ENCODE peak calls at places on chromosome 16, in seven cellular contexts. W is ovary, S is cardiac muscle cell, Q is tibial nerve, V is endothelial cell of umbilical vein, C is esophagus squamous epithelium, G is psoas muscle. Z is an unnamed sample.

GRCh38 chr16:3047387-3047720 is 993 bp downstream of the MMP25 start:
- DNase-seq in W (no peak), G (no peak), S (no peak), C (no peak), Q (no peak), V (no peak), Z (no peak)

GRCh38 chr16:12767897-12768296 is 35.8 kb downstream of the CPPED1 start:
- DNase-seq in Q (no peak), G (no peak), W (no peak), C (no peak), S (peak), V (peak), Z (no peak)

GRCh38 chr16:4192206-4192605 is 49.7 kb downstream of the SRL start:
- DNase-seq in G (no peak), S (no peak), Q (no peak), W (no peak), V (no peak), C (no peak), Z (no peak)

GRCh38 chr16:2529061-2529931 is 1.9 kb downstream of the CEMP1 start:
- DNase-seq in G (peak), V (no peak), S (no peak), W (no peak), Q (no peak), C (no peak), Z (peak)

GRCh38 chr16:23508589-23509440 is 1.5 kb downstream of the GGA2 start:
- DNase-seq in G (no peak), V (peak), C (no peak), S (peak), Q (no peak), W (no peak), Z (no peak)

GRCh38 chr16:17828012-17828411 is 357.3 kb upstream of the XYLT1 start:
- DNase-seq in S (peak), C (no peak), W (no peak), Q (no peak), V (no peak), G (no peak), Z (no peak)

GRCh38 chr16:17275076-17275732 is 195.6 kb downstream of the XYLT1 start:
- DNase-seq in G (no peak), C (no peak), S (no peak), V (no peak), Q (no peak), W (no peak), Z (no peak)

GRCh38 chr16:17457997-17458396 is 12.8 kb downstream of the XYLT1 start:
- DNase-seq in V (no peak), S (no peak), G (no peak), Q (no peak), C (no peak), W (no peak), Z (no peak)

GRCh38 chr16:8721693-8722348 is 47.4 kb downstream of the ABAT start:
- DNase-seq in V (no peak), S (no peak), G (no peak), Q (no peak), C (no peak), W (no peak), Z (no peak)

GRCh38 chr16:79997257-79997656 is 396.7 kb upstream of the MAF start:
- DNase-seq in S (peak), V (peak), Q (no peak), W (no peak), C (no peak), G (no peak), Z (no peak)

GRCh38 chr16:23962001-23962400 is 126.2 kb downstream of the PRKCB start:
- DNase-seq in S (no peak), C (no peak), W (no peak), V (no peak), Q (no peak), G (no peak), Z (no peak)

GRCh38 chr16:29710227-29711219 is 31.5 kb downstream of the QPRT start:
- DNase-seq in C (no peak), W (no peak), S (peak), V (peak), G (no peak), Q (no peak), Z (peak)

GRCh38 chr16:73232555-73233422 is 184.9 kb upstream of the ZFHX3 start:
- DNase-seq in W (peak), S (peak), Q (no peak), G (no peak), V (no peak), C (no peak), Z (no peak)

GRCh38 chr16:52581530-52581929 is 34.6 kb upstream of the TOX3 start:
- DNase-seq in C (no peak), S (no peak), V (no peak), W (no peak), Q (no peak), G (no peak), Z (no peak)

GRCh38 chr16:78809535-78809934 is 710.1 kb downstream of the WWOX start:
- DNase-seq in V (no peak), W (no peak), Q (no peak), S (no peak), G (no peak), C (no peak), Z (no peak)

GRCh38 chr16:77913738-77914263 is 108.5 kb upstream of the CLEC3A start:
- DNase-seq in C (no peak), Q (no peak), G (no peak), S (no peak), V (no peak), W (no peak), Z (no peak)

GRCh38 chr16:59973966-59974365 is 1239.8 kb upstream of the GOT2 start:
- DNase-seq in Q (no peak), S (no peak), G (no peak), V (no peak), W (no peak), C (no peak), Z (no peak)

GRCh38 chr16:50259334-50260205 is 6.8 kb upstream of the ADCY7 start:
- DNase-seq in C (no peak), S (peak), Q (peak), W (peak), V (no peak), G (peak), Z (peak)

GRCh38 chr16:12869681-12870427 is 31.5 kb upstream of the SHISA9 start:
- DNase-seq in S (no peak), W (no peak), G (no peak), C (no peak), Q (no peak), V (no peak), Z (no peak)

GRCh38 chr16:70465999-70466811 is 11.8 kb downstream of the FCSK start:
- DNase-seq in S (no peak), G (no peak), Q (no peak), C (no peak), V (no peak), W (no peak), Z (no peak)

GRCh38 chr16:77298638-77299360 is 99.6 kb downstream of the SYCE1L start:
- DNase-seq in V (peak), Q (no peak), C (no peak), S (peak), G (no peak), W (no peak), Z (no peak)

GRCh38 chr16:73605309-73605708 is 557.4 kb upstream of the ZFHX3 start:
- DNase-seq in W (no peak), Q (no peak), V (no peak), S (no peak), G (no peak), C (no peak), Z (no peak)

GRCh38 chr16:84618428-84619102 is 687 bp upstream of the COTL1 start:
- DNase-seq in G (no peak), W (peak), Q (no peak), C (no peak), S (peak), V (peak), Z (peak)

GRCh38 chr16:46822270-46822669 is 8.7 kb downstream of the C16orf87 start:
- DNase-seq in V (no peak), W (no peak), S (peak), G (no peak), Q (no peak), C (no peak), Z (no peak)

GRCh38 chr16:83912152-83912948 is 13.4 kb downstream of the MLYCD start:
- DNase-seq in S (no peak), V (no peak), C (no peak), W (no peak), G (peak), Q (no peak), Z (no peak)

GRCh38 chr16:11050536-11050935 is 106.2 kb downstream of the CLEC16A start:
- DNase-seq in W (no peak), V (no peak), C (no peak), Q (no peak), S (no peak), G (no peak), Z (no peak)

GRCh38 chr16:67935096-67935401 is 1.6 kb downstream of the PSMB10 start:
- DNase-seq in S (no peak), G (no peak), V (no peak), W (no peak), C (no peak), Q (no peak), Z (no peak)
- H3K27ac ChIP-seq in S (no peak), G (peak), V (no peak), W (peak), C (peak), Q (peak), Z (peak)

DNA sequence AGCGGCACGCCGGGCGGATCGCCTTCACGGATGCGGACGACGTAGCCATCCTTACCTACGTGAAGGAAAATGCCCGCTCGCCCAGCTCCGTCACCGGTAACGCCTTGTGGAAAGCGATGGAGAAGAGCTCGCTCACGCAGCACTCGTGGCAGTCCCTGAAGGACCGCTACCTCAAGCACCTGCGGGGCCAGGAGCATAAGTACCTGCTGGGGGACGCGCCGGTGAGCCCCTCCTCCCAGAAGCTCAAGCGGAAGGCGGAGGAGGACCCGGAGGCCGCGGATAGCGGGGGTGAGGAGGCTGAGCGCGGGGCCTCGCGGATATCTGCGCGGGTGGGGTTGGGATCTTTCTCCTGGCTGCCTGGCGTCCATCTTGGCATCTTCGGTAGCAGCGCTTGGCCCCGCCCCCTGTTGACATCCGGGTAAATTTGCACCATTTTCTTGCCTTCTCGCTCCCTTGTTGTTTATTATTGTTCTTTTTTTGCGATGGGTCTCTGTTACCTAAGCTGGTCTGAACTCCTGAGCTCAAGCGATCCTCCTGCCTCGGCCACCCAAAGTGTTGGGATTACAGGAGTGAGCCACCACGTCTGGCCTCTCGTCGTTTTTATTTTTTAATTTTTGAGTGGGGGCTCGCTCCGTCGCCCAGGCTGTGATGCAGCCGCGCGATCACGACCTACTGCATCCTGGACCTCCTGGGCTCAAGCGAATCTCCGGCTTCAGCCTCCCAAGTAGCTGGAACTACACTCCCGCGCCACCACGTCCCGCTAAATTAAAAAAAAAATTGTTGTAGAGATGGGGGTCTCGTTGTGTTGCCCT is 898 bp downstream of the TERF2IP start:
- DNase-seq in C (no peak), V (peak), Q (peak), S (peak), W (peak), G (peak), Z (peak)
- TF ChIP-seq CTCF in C (no peak), V (no peak), Q (no peak), S (no peak), W (no peak), G (no peak), Z (no peak)

GRCh38 chr16:76222853-76223252 is 54.3 kb upstream of the CNTNAP4 start:
- DNase-seq in S (no peak), G (no peak), C (no peak), Q (no peak), V (no peak), W (no peak), Z (no peak)
- H3K27ac ChIP-seq in S (no peak), G (no peak), C (no peak), Q (no peak), V (no peak), W (no peak), Z (no peak)

DNA sequence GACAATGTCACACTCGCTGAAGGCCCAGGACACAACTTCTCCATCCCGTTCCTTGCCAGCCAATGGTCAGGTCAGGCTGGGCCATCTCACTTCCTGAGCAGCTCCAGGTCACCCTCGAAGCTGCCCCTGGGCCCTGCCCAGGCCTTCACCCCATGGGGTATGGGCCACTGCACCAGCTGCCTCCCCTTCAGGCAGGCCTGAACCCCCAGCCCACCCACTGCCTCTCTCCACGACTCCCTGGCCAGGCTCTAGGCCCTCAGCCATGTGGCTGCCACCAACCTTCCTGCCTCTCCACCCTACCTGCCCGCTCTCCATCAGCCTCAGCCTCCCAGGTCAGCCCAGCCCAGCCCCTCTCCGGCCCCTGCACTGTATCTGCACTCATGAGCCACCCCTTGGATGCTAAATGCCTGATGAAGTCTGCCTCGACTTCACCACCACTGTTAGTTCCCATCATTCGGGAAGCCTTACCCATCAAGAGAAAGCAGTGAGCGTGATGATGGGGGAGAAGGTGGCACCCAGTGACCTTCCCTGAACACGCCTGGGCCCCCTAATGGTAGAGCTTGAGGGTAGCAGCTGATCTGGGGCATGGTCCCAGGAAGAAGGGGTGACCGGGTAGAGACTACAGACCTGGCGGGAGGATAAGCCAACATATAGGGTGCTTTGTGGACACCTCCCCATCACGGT is 30.9 kb upstream of the C16orf95 start:
- DNase-seq in Q (no peak), S (no peak), G (no peak), V (no peak), W (no peak), C (no peak), Z (no peak)
- TF ChIP-seq CTCF in Q (no peak), S (peak), G (no peak), V (no peak), W (no peak), C (no peak), Z (no peak)

DNA sequence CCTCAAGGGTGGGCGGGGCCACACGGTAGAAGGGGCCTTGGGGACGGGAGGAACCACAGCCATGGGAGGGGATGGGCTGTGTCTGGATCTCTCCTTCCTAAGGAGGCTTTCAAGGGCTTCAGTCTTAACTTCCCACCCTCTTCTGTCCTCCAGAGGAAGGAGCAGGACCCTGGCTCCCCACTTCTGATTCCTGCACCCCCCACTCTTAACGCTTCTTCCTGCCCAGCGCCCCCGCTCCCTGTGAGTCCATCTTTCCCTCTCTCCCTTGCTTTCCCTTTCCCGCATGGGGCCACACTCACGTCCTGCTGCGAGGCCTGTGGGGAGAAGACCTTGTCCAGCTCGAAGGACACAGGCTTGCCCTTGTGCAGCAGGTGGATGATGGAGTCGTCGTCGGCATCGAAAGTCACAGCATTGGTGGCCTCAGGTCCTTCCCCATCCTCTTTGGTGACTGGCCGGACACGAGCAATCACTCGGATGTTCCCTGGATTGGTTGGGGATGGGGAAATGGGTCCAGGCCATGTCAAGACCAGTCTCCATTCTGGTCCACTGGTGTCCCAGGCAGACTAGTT is 29.7 kb downstream of the KATNB1 start:
- DNase-seq in Q (no peak), V (no peak), C (no peak), W (no peak), S (no peak), G (peak), Z (peak)
- H3K27ac ChIP-seq in Q (no peak), V (no peak), C (no peak), W (no peak), S (no peak), G (no peak), Z (no peak)

DNA sequence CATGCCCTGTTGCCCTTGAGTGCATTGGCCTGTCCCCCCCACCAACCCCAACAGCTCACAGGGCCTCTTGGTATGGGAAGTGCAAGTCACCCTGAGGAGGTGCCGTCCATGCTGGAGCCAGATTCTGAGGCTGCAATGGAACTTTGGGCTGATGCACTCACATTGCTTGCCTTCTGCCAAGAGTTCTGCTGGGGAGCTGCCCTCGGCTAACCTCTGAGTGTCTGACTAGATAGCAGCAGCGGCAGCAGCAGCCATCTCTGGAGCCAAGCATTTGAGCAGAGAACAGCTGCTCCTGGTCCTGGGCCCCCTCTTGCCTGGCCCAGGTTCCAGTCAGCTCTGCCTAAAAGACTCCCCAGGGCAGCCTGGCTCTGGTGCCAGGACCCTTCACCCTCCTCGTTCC is 61.5 kb downstream of the GNAO1 start:
- DNase-seq in G (peak), C (no peak), V (no peak), W (peak), Q (no peak), S (no peak), Z (peak)
- TF ChIP-seq CTCF in G (no peak), C (no peak), V (no peak), W (no peak), Q (no peak), S (no peak), Z (no peak)

Z was measured in kidney.